ENCODE peak calls at places on chromosomes 11 and 22, in nine cellular contexts. L, S, M, P, Z, J, R, W and E are unnamed samples.

GRCh38 chr22:20979243-20979809 is 2.8 kb upstream of the LZTR1 start:
- DNase-seq in L (peak; percentile 29), S (no peak), M (peak; percentile 71), P (peak; percentile 41), Z (peak; percentile 56), J (no peak), R (no peak), W (peak; percentile 18), E (peak; percentile 49)

GRCh38 chr11:74953448-74953847 is 4.4 kb downstream of the SPCS2 start:
- DNase-seq in L (no peak), S (no peak), M (no peak), P (no peak), Z (no peak), J (no peak), R (no peak), W (no peak), E (no peak)

GRCh38 chr11:61949169-61950034 is 749 bp upstream of the BEST1 start:
- DNase-seq in L (peak; percentile 87), S (peak; percentile 53), M (peak; percentile 76), P (no peak), Z (no peak), J (no peak), R (no peak), W (no peak), E (no peak)

GRCh38 chr11:130892847-130893246 is 23.4 kb downstream of the SNX19 start:
- DNase-seq in L (no peak), S (no peak), M (no peak), P (no peak), Z (no peak), J (no peak), R (no peak), W (no peak), E (no peak)

GRCh38 chr11:62705880-62706831 is 1.1 kb downstream of the BSCL2 start:
- DNase-seq in L (peak; percentile 86), S (peak; percentile 90), M (peak; percentile 96), P (peak; percentile 95), Z (peak; percentile 94), J (peak; percentile 50), R (peak; percentile 73), W (peak; percentile 92), E (peak; percentile 93)

GRCh38 chr11:12149672-12150225 is 39.4 kb downstream of the MICAL2 start:
- DNase-seq in L (no peak), S (no peak), M (no peak), P (no peak), Z (no peak), J (no peak), R (no peak), W (no peak), E (no peak)

GRCh38 chr11:27524155-27524554 is 17.6 kb upstream of the LIN7C start:
- DNase-seq in L (no peak), S (peak; percentile 51), M (no peak), P (no peak), Z (no peak), J (no peak), R (no peak), W (no peak), E (no peak)

GRCh38 chr11:11618973-11619435 is 2.8 kb downstream of the GALNT18 start:
- DNase-seq in L (no peak), S (peak; percentile 41), M (no peak), P (no peak), Z (no peak), J (no peak), R (no peak), W (no peak), E (no peak)

GRCh38 chr11:94926271-94926625 is 47.1 kb downstream of the CWC15 start:
- DNase-seq in L (no peak), S (no peak), M (no peak), P (no peak), Z (no peak), J (no peak), R (peak; percentile 32), W (no peak), E (no peak)

GRCh38 chr11:15526859-15527450 is 412.2 kb downstream of the INSC start:
- DNase-seq in L (no peak), S (no peak), M (no peak), P (no peak), Z (no peak), J (no peak), R (no peak), W (no peak), E (no peak)